ENCODE peak calls at places on chromosomes 12 and 14, in seven cellular contexts. Y, D, C, U, P, I and W are unnamed samples.

GRCh38 chr12:82964446-82964845 is 277.7 kb downstream of the TMTC2 start:
- DNase-seq in U (no peak), I (peak; percentile 6), P (no peak), Y (no peak), D (no peak), C (no peak), W (no peak)

GRCh38 chr12:82176016-82176415 is 182.2 kb downstream of the CCDC59 start:
- DNase-seq in I (no peak), P (no peak), D (peak; percentile 10), U (no peak), C (no peak), Y (peak; percentile 4), W (no peak)

GRCh38 chr12:131142891-131143637 is 189.4 kb downstream of the ADGRD1 start:
- DNase-seq in U (no peak), Y (no peak), C (peak; percentile 65), P (no peak), I (no peak), D (no peak), W (no peak)

GRCh38 chr14:29236848-29237247 is 470.3 kb downstream of the FOXG1 start:
- DNase-seq in Y (no peak), C (peak; percentile 91), U (no peak), D (peak; percentile 92), I (no peak), P (no peak), W (no peak)

GRCh38 chr14:68703093-68703492 is 89.8 kb downstream of the ZFP36L1 start:
- DNase-seq in P (no peak), D (peak; percentile 91), U (no peak), C (peak; percentile 83), I (no peak), Y (no peak), W (no peak)

GRCh38 chr14:49363926-49364751 is 222.0 kb downstream of the RPS29 start:
- DNase-seq in U (no peak), Y (no peak), I (no peak), D (no peak), P (no peak), C (no peak), W (peak; percentile 45)

GRCh38 chr12:100936661-100937060 is 142.1 kb downstream of the ANO4 start:
- DNase-seq in I (no peak), Y (no peak), D (no peak), P (no peak), U (no peak), C (no peak), W (no peak)

GRCh38 chr14:24880689-24881088 is 169.3 kb downstream of the STXBP6 start:
- DNase-seq in Y (no peak), D (peak; percentile 66), C (no peak), P (no peak), U (no peak), I (no peak), W (no peak)

GRCh38 chr14:64387232-64387737 is 868 bp upstream of the MTHFD1 start:
- DNase-seq in Y (peak; percentile 34), C (peak; percentile 27), P (no peak), I (peak; percentile 39), D (peak; percentile 59), U (no peak), W (peak; percentile 56)

GRCh38 chr14:97977711-97978261 is 1180.6 kb downstream of the VRK1 start:
- DNase-seq in P (no peak), C (peak; percentile 70), I (peak; percentile 57), U (no peak), D (peak; percentile 41), Y (no peak), W (no peak)

GRCh38 chr12:15227004-15227679 is 5.9 kb upstream of the RERG start:
- DNase-seq in I (peak; percentile 67), U (peak; percentile 18), C (peak; percentile 67), D (peak; percentile 81), P (peak; percentile 42), Y (peak; percentile 78), W (peak; percentile 68)

GRCh38 chr12:49866859-49867579 is 24.1 kb upstream of the BCDIN3D start:
- DNase-seq in D (peak; percentile 69), C (peak; percentile 87), Y (peak; percentile 90), I (peak; percentile 83), P (peak; percentile 52), U (peak; percentile 58), W (peak; percentile 79)

DNA sequence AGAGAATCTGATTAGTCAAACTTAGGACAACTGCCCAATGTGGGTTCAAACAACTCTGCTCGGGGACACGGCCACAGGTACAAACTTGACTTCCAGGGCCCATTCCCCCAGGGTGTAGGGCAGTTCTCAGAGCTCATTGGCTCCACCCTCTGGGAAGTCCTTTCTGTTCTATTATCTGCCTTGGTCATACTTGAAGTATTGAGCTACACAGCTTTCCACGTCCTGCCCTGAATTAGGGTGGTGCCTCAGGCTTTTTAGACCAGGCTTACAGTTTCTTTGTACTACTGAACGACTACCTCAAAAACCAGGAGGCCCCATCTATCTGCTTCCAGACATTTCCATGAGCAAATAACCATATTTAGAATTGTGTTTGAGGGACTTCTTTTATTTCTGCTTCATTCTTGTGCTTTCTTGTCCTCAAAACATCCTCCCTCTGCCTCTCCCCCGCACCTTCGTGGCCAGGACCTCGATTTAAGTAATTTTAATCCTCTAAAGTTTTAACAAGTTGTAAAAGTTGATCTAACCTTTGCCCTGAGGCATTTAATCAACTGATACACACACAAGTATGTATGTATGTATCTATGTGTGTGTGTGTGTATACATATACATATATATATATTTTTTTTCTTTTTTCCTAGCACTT is 281.8 kb upstream of the AMIGO2 start:
- DNase-seq in C (no peak), U (peak; percentile 79), Y (no peak), D (no peak), I (no peak), P (no peak), W (no peak)
- H3K4me3 ChIP-seq in C (no peak overlapping the region), U (peak overlapping the region; percentile 50), Y (no peak overlapping the region), D (no peak overlapping the region), I (no peak overlapping the region), P (no peak overlapping the region), W (no peak overlapping the region)

DNA sequence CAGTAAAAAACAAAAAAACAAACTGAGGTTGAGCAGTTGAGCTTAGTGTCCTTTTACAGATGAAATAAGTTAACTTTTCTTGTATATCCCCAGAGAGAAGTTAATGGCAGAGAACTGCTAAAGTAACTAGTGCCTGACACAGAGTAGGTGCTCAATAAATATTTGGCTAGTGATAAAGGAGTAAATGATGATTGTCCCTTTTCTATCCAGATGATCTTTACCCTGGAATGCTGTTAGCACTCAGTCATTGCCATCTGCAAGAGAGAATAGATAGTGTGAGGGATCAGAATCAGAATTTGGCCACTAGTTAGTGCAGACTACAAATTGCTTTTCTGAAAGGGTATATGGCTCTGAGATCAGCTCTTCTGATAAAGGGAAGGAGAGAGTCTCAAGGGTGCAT is 21.6 kb downstream of the VEZT start:
- DNase-seq in D (no peak), U (no peak), P (no peak), Y (no peak), C (no peak), I (no peak), W (no peak)
- TF ChIP-seq EZH2 in D (no peak), U (no peak), P (no peak), Y (no peak), C (no peak), I (no peak), W (no peak)

GRCh38 chr12:68163546-68164210 is 4.1 kb upstream of the IFNG start:
- DNase-seq in C (no peak), P (no peak), D (no peak), U (no peak), Y (no peak), I (no peak), W (no peak)
- TF ChIP-seq EZH2phosphoT487 in C (no peak), P (no peak), D (no peak), U (no peak), Y (no peak), I (no peak), W (no peak)

GRCh38 chr12:89700191-89700810 is 8.3 kb downstream of the ATP2B1 start:
- DNase-seq in U (no peak), I (no peak), C (peak; percentile 73), Y (no peak), P (no peak), D (no peak), W (no peak)
- H3K4me3 ChIP-seq in U (no peak overlapping the region), I (no peak overlapping the region), C (no peak overlapping the region), Y (no peak overlapping the region), P (no peak overlapping the region), D (no peak overlapping the region), W (no peak overlapping the region)

GRCh38 chr14:53962954-53963490 is 6.4 kb upstream of the BMP4 start:
- DNase-seq in D (no peak), C (no peak), Y (peak; percentile 37), U (no peak), P (no peak), I (peak; percentile 52), W (no peak)
- TF ChIP-seq EZH2 in D (no peak), C (no peak), Y (no peak), U (no peak), P (no peak), I (no peak), W (no peak)

GRCh38 chr14:96146131-96146771 is 58.4 kb upstream of the BDKRB2 start:
- DNase-seq in P (no peak), Y (no peak), C (peak; percentile 37), I (no peak), D (peak; percentile 89), U (no peak), W (no peak)
- TF ChIP-seq EZH2phosphoT487 in P (no peak), Y (no peak), C (no peak), I (no peak), D (no peak), U (no peak), W (no peak)